ENCODE peak calls at places on chromosomes 12 and 14, in four cellular contexts. One of them, this sample, is unnamed.

GRCh38 chr12:123772074-123772473 is 10.0 kb downstream of the DNAH10 start:
- DNase-seq in neuronal stem cell: no peak
- DNase-seq in hypothalamus: no peak
- DNase-seq in midbrain: no peak
- DNase-seq in this sample: no peak

GRCh38 chr14:74691456-74691855 is 21.4 kb downstream of the AREL1 start:
- DNase-seq in neuronal stem cell: no peak
- DNase-seq in hypothalamus: no peak
- DNase-seq in midbrain: no peak
- DNase-seq in this sample: no peak

GRCh38 chr14:105335735-105336476 is 21.4 kb downstream of the PACS2 start:
- DNase-seq in neuronal stem cell: no peak
- DNase-seq in hypothalamus: peak; percentile 67
- DNase-seq in midbrain: peak; percentile 37
- DNase-seq in this sample: no peak

GRCh38 chr14:99550387-99550992 is 53.5 kb downstream of the CCDC85C start:
- DNase-seq in neuronal stem cell: no peak
- DNase-seq in hypothalamus: no peak
- DNase-seq in midbrain: no peak
- DNase-seq in this sample: no peak

GRCh38 chr14:47917344-47917954 is 242.0 kb upstream of the MDGA2 start:
- DNase-seq in neuronal stem cell: peak; percentile 17
- DNase-seq in hypothalamus: no peak
- DNase-seq in midbrain: peak; percentile 67
- DNase-seq in this sample: peak; percentile 33

GRCh38 chr14:54186821-54187365 is 209.9 kb upstream of the CDKN3 start:
- DNase-seq in neuronal stem cell: no peak
- DNase-seq in hypothalamus: no peak
- DNase-seq in midbrain: no peak
- DNase-seq in this sample: no peak

GRCh38 chr12:9751204-9752144 is 9.2 kb downstream of the CD69 start:
- DNase-seq in neuronal stem cell: no peak
- DNase-seq in hypothalamus: no peak
- DNase-seq in midbrain: peak; percentile 3
- DNase-seq in this sample: no peak

GRCh38 chr12:121966959-121967358 is 48.6 kb downstream of the CFAP251 start:
- DNase-seq in neuronal stem cell: no peak
- DNase-seq in hypothalamus: no peak
- DNase-seq in midbrain: no peak
- DNase-seq in this sample: no peak

GRCh38 chr12:94203796-94204195 is 55.4 kb downstream of the PLXNC1 start:
- DNase-seq in neuronal stem cell: no peak
- DNase-seq in hypothalamus: no peak
- DNase-seq in midbrain: no peak
- DNase-seq in this sample: no peak

GRCh38 chr14:104113631-104114420 is 24.6 kb upstream of the KIF26A start:
- DNase-seq in neuronal stem cell: no peak
- DNase-seq in hypothalamus: no peak
- DNase-seq in midbrain: no peak
- DNase-seq in this sample: no peak

GRCh38 chr14:73749706-73750105 is 35.5 kb upstream of the PNMA1 start:
- DNase-seq in neuronal stem cell: no peak
- DNase-seq in hypothalamus: no peak
- DNase-seq in midbrain: no peak
- DNase-seq in this sample: no peak

GRCh38 chr12:5318874-5319273 is 113.0 kb upstream of the NTF3 start:
- DNase-seq in neuronal stem cell: no peak
- DNase-seq in hypothalamus: no peak
- DNase-seq in midbrain: no peak
- DNase-seq in this sample: no peak

GRCh38 chr14:85300119-85300518 is 229.8 kb upstream of the FLRT2 start:
- DNase-seq in neuronal stem cell: no peak
- DNase-seq in hypothalamus: no peak
- DNase-seq in midbrain: no peak
- DNase-seq in this sample: no peak

GRCh38 chr12:86006727-86007126 is 132.6 kb downstream of the NTS start:
- DNase-seq in neuronal stem cell: no peak
- DNase-seq in hypothalamus: no peak
- DNase-seq in midbrain: no peak
- DNase-seq in this sample: no peak

GRCh38 chr12:75539889-75540288 is 28.5 kb upstream of the KRR1 start:
- DNase-seq in neuronal stem cell: no peak
- DNase-seq in hypothalamus: no peak
- DNase-seq in midbrain: no peak
- DNase-seq in this sample: no peak

GRCh38 chr12:89450922-89451321 is 73.7 kb downstream of the GALNT4 start:
- DNase-seq in neuronal stem cell: no peak
- DNase-seq in hypothalamus: no peak
- DNase-seq in midbrain: no peak
- DNase-seq in this sample: no peak

GRCh38 chr14:92780865-92781264 is 13.2 kb upstream of the GOLGA5 start:
- DNase-seq in neuronal stem cell: no peak
- DNase-seq in hypothalamus: no peak
- DNase-seq in midbrain: no peak
- DNase-seq in this sample: no peak

GRCh38 chr14:39219075-39219499 is 14.6 kb upstream of the MIA2 start:
- DNase-seq in neuronal stem cell: no peak
- DNase-seq in hypothalamus: no peak
- DNase-seq in midbrain: no peak
- DNase-seq in this sample: no peak

GRCh38 chr14:68967459-68967940 is 11.6 kb downstream of the ACTN1 start:
- DNase-seq in neuronal stem cell: no peak
- DNase-seq in hypothalamus: no peak
- DNase-seq in midbrain: no peak
- DNase-seq in this sample: no peak

GRCh38 chr14:91898256-91898843 is 31.0 kb upstream of the TC2N start:
- DNase-seq in neuronal stem cell: no peak
- DNase-seq in hypothalamus: no peak
- DNase-seq in midbrain: no peak
- DNase-seq in this sample: no peak

GRCh38 chr14:89648510-89648909 is 231.5 kb upstream of the FOXN3 start:
- DNase-seq in neuronal stem cell: no peak
- DNase-seq in hypothalamus: no peak
- DNase-seq in midbrain: no peak
- DNase-seq in this sample: no peak